ENCODE peak calls at places on chromosome 1, in four cellular contexts. L is CD8-positive, alpha-beta memory T cell; B is cardiac muscle cell; S is COLO829. X is an unnamed sample.

GRCh38 chr1:230548997-230549396 is 93.3 kb upstream of the COG2 start:
- DNase-seq in L (no peak), B (no peak), S (no peak), X (no peak)

GRCh38 chr1:206687251-206687914 is 2.7 kb downstream of the MAPKAPK2 start:
- DNase-seq in L (no peak), B (no peak), S (no peak), X (no peak)

GRCh38 chr1:40989066-40989465 is 9.6 kb downstream of the CTPS1 start:
- DNase-seq in L (no peak), B (no peak), S (no peak), X (no peak)

GRCh38 chr1:95023399-95024050 is 49.2 kb downstream of the ALG14 start:
- DNase-seq in L (no peak), B (peak; percentile 82), S (peak; percentile 27), X (no peak)

GRCh38 chr1:64302971-64303370 is 99.5 kb downstream of the UBE2U start:
- DNase-seq in L (no peak), B (no peak), S (no peak), X (no peak)

GRCh38 chr1:109197163-109198042 is 16.3 kb upstream of the SARS1 start:
- DNase-seq in L (no peak), B (peak; percentile 96), S (peak; percentile 62), X (peak; percentile 27)

GRCh38 chr1:117928881-117929339 is 511 bp downstream of the GDAP2 start:
- DNase-seq in L (peak; percentile 46), B (peak; percentile 64), S (peak; percentile 26), X (peak; percentile 3)

GRCh38 chr1:36247538-36247937 is 23.3 kb downstream of the THRAP3 start:
- DNase-seq in L (no peak), B (no peak), S (no peak), X (no peak)

GRCh38 chr1:193322218-193322617 is 135.8 kb upstream of the B3GALT2 start:
- DNase-seq in L (no peak), B (peak; percentile 90), S (peak; percentile 47), X (no peak)

GRCh38 chr1:50424045-50424939 is 1.0 kb upstream of the DMRTA2 start:
- DNase-seq in L (no peak), B (no peak), S (peak; percentile 42), X (no peak)

GRCh38 chr1:172398193-172398592 is 22.3 kb upstream of the C1orf105 start:
- DNase-seq in L (no peak), B (peak; percentile 57), S (no peak), X (no peak)

GRCh38 chr1:165257969-165258459 is 98.5 kb downstream of the LMX1A start:
- DNase-seq in L (no peak), B (peak; percentile 71), S (peak; percentile 84), X (peak; percentile 8)

GRCh38 chr1:248627971-248628844 is 6.7 kb downstream of the OR2T11 start:
- DNase-seq in L (no peak), B (no peak), S (no peak), X (no peak)

GRCh38 chr1:229945795-229946194 is 121.2 kb upstream of the GALNT2 start:
- DNase-seq in L (no peak), B (no peak), S (no peak), X (no peak)

GRCh38 chr1:97630281-97630680 is 290.6 kb downstream of the DPYD start:
- DNase-seq in L (no peak), B (no peak), S (no peak), X (no peak)